ENCODE peak calls at places on chromosomes 4 and X, in seven cellular contexts. E is body of pancreas; M is activated CD4-positive, alpha-beta T cell treated with anti-CD3 and anti-CD28 coated beads, Interleukin-2, amount 50 U/mL, for 24 hours; Y is T-helper 1 cell; V is Right ventricle myocardium superior; F is cardiac muscle cell; J is NCI-H2081 treated with DMSO at 0.1 percent for 48 hours. B is an unnamed sample.

GRCh38 chr4:186699298-186699697 is 24.4 kb downstream of the FAT1 start:
- DNase-seq in Y (no peak), F (peak; percentile 24), E (peak; percentile 55), V (no peak), J (no peak), M (no peak), B (no peak)

GRCh38 chr4:8303485-8304281 is 34.1 kb downstream of the HTRA3 start:
- DNase-seq in J (no peak), F (peak; percentile 93), E (no peak), M (no peak), Y (no peak), V (peak; percentile 11), B (no peak)

GRCh38 chr4:30716158-30716557 is 4.0 kb upstream of the PCDH7 start:
- DNase-seq in V (no peak), M (no peak), J (no peak), Y (no peak), E (no peak), F (peak; percentile 50), B (no peak)

GRCh38 chrX:67607436-67607835 is 63.6 kb downstream of the AR start:
- DNase-seq in Y (no peak), V (no peak), F (no peak), J (no peak), E (no peak), M (no peak), B (no peak)

GRCh38 chr4:87498446-87498900 is 30.7 kb downstream of the SPARCL1 start:
- DNase-seq in J (no peak), E (no peak), Y (peak; percentile 56), V (no peak), F (no peak), M (no peak), B (no peak)

GRCh38 chrX:11040976-11041375 is 70.2 kb upstream of the HCCS start:
- DNase-seq in J (no peak), Y (no peak), E (no peak), V (no peak), M (no peak), F (no peak), B (no peak)

GRCh38 chr4:79700356-79700755 is 292.3 kb upstream of the GK2 start:
- DNase-seq in J (no peak), V (no peak), E (no peak), F (no peak), Y (no peak), M (no peak), B (no peak)

GRCh38 chr4:1777822-1778641 is 15.1 kb upstream of the FGFR3 start:
- DNase-seq in V (no peak), M (no peak), F (peak; percentile 41), J (no peak), E (peak; percentile 67), Y (no peak), B (no peak)

GRCh38 chr4:151530783-151531182 is 121.8 kb downstream of the FHIP1A start:
- DNase-seq in J (no peak), E (no peak), Y (no peak), F (peak; percentile 50), M (no peak), V (no peak), B (no peak)

GRCh38 chrX:20362268-20363002 is 95.7 kb upstream of the RPS6KA3 start:
- DNase-seq in M (no peak), J (peak; percentile 90), V (no peak), Y (no peak), E (peak; percentile 26), F (peak; percentile 68), B (no peak)

GRCh38 chr4:53548662-53549061 is 42.6 kb downstream of the LNX1 start:
- DNase-seq in J (no peak), V (no peak), M (no peak), Y (no peak), E (no peak), F (no peak), B (no peak)

GRCh38 chrX:150765237-150765636 is 72.0 kb downstream of the MTMR1 start:
- DNase-seq in E (no peak), Y (no peak), M (no peak), J (no peak), V (no peak), F (no peak), B (no peak)

GRCh38 chrX:77668391-77669237 is 117.4 kb downstream of the ATRX start:
- DNase-seq in Y (peak; percentile 15), J (no peak), M (no peak), F (peak; percentile 49), E (no peak), V (no peak), B (no peak)

GRCh38 chr4:1748465-1748995 is 27.2 kb downstream of the TACC3 start:
- DNase-seq in F (peak; percentile 78), E (peak; percentile 74), J (no peak), M (peak; percentile 75), V (peak; percentile 82), Y (peak; percentile 78), B (peak; percentile 83)

GRCh38 chr4:183396187-183396738 is 48.2 kb upstream of the CDKN2AIP start:
- DNase-seq in Y (peak; percentile 14), F (no peak), J (no peak), E (no peak), V (no peak), M (no peak), B (no peak)

GRCh38 chr4:158189409-158189808 is 16.6 kb upstream of the GASK1B start:
- DNase-seq in V (no peak), J (no peak), F (no peak), M (no peak), E (no peak), Y (no peak), B (no peak)

GRCh38 chr4:38062088-38062893 is 102.1 kb downstream of the PTTG2 start:
- DNase-seq in M (peak; percentile 56), J (no peak), F (peak; percentile 86), V (peak; percentile 85), E (peak; percentile 89), Y (peak; percentile 73), B (no peak)

GRCh38 chr4:38663021-38663800 is 788 bp upstream of the KLF3 start:
- DNase-seq in M (no peak), J (no peak), V (no peak), Y (no peak), E (no peak), F (peak; percentile 57), B (peak; percentile 75)

GRCh38 chrX:73561791-73562190 is 1.2 kb upstream of the CHIC1 start:
- DNase-seq in J (no peak), Y (no peak), F (peak; percentile 71), V (no peak), E (no peak), M (no peak), B (no peak)

GRCh38 chrX:24357101-24357500 is 3.3 kb upstream of the SUPT20HL1 start:
- DNase-seq in Y (no peak), M (no peak), F (peak; percentile 52), E (no peak), V (no peak), J (no peak), B (no peak)

GRCh38 chr4:107863416-107863815 is 38.7 kb downstream of the SGMS2 start:
- DNase-seq in E (no peak), V (no peak), J (no peak), Y (no peak), M (no peak), F (no peak), B (no peak)

GRCh38 chr4:162485486-162485885 is 321.7 kb upstream of the FSTL5 start:
- DNase-seq in F (no peak), M (no peak), V (no peak), J (no peak), Y (no peak), E (no peak), B (no peak)

GRCh38 chr4:148822572-148823418 is 380.6 kb upstream of the NR3C2 start:
- DNase-seq in J (no peak), V (no peak), F (no peak), M (no peak), Y (no peak), E (no peak), B (no peak)

GRCh38 chr4:10639664-10640063 is 44.9 kb downstream of the CLNK start:
- DNase-seq in E (no peak), F (no peak), M (no peak), J (no peak), Y (no peak), V (no peak), B (no peak)

GRCh38 chrX:11296051-11296450 is 2.8 kb downstream of the AMELX start:
- DNase-seq in V (no peak), Y (no peak), M (no peak), F (no peak), E (no peak), J (no peak), B (no peak)

GRCh38 chr4:5383191-5383980 is 325.0 kb downstream of the EVC2 start:
- DNase-seq in E (no peak), F (no peak), Y (no peak), V (no peak), J (no peak), M (no peak), B (no peak)

GRCh38 chr4:100826808-100827548 is 309.2 kb upstream of the EMCN start:
- DNase-seq in M (no peak), F (no peak), V (no peak), J (no peak), Y (no peak), E (no peak), B (no peak)

GRCh38 chr4:7172946-7173345 is 19.4 kb upstream of the SORCS2 start:
- DNase-seq in M (no peak), J (no peak), Y (no peak), V (no peak), F (no peak), E (peak; percentile 2), B (no peak)

GRCh38 chr4:127623755-127624087 is 9.0 kb upstream of the INTU start:
- DNase-seq in J (no peak), F (peak; percentile 47), Y (no peak), E (no peak), V (no peak), M (no peak), B (no peak)

GRCh38 chr4:77994194-77994721 is 62.9 kb upstream of the FRAS1 start:
- DNase-seq in V (no peak), J (no peak), Y (no peak), M (no peak), F (peak; percentile 85), E (peak; percentile 26), B (no peak)

GRCh38 chr4:177769155-177769554 is 326.9 kb upstream of the AGA start:
- DNase-seq in F (no peak), J (no peak), E (no peak), V (no peak), M (no peak), Y (no peak), B (no peak)

GRCh38 chr4:67087897-67088296 is 457.4 kb downstream of the CENPC start:
- DNase-seq in Y (peak; percentile 27), J (no peak), E (peak; percentile 51), M (peak; percentile 29), V (no peak), F (peak; percentile 45), B (no peak)

GRCh38 chr4:89307446-89308160 is at the start of gene GPRIN3:
- DNase-seq in J (no peak), M (no peak), Y (peak; percentile 66), F (peak; percentile 35), E (peak; percentile 63), V (peak; percentile 64), B (peak; percentile 86)

GRCh38 chr4:151169900-151170299 is 70.5 kb downstream of the RPS3A start:
- DNase-seq in F (peak; percentile 47), E (no peak), Y (no peak), V (no peak), J (no peak), M (no peak), B (no peak)

GRCh38 chrX:119989905-119990408 is 46.4 kb upstream of the NKAP start:
- DNase-seq in V (no peak), J (no peak), Y (no peak), E (no peak), M (no peak), F (no peak), B (no peak)

GRCh38 chr4:151998723-151999122 is 237.9 kb upstream of the GATB start:
- DNase-seq in E (no peak), V (no peak), J (no peak), M (no peak), F (no peak), Y (no peak), B (no peak)

GRCh38 chr4:111210576-111210975 is 587.7 kb upstream of the PITX2 start:
- DNase-seq in V (no peak), F (no peak), J (no peak), Y (no peak), E (no peak), M (no peak), B (no peak)

GRCh38 chr4:5300275-5300674 is 249.0 kb downstream of the STK32B start:
- DNase-seq in M (no peak), J (no peak), F (no peak), E (no peak), V (no peak), Y (no peak), B (no peak)

B was measured in Right ventricle myocardium inferior.